ENCODE peak calls at places on chromosomes 13 and 19, in five cellular contexts. X is nephron progenitor cell, M is iPS-NIHi11, Z is NCI-H2029 treated with DMSO at 0.1 percent for 48 hours, F is LoVo. D is an unnamed sample.

GRCh38 chr13:39263033-39263432 is 224.8 kb downstream of the NHLRC3 start:
- DNase-seq in X (peak), M (peak), Z (peak), F (peak), D (peak)

GRCh38 chr19:39409207-39409885 is 2.7 kb downstream of the ZFP36 start:
- DNase-seq in X (peak), M (peak), Z (peak), F (peak), D (peak)

GRCh38 chr19:52170863-52171320 is 529 bp downstream of the ZNF836 start:
- DNase-seq in X (peak), M (peak), Z (no peak), F (no peak), D (peak)

GRCh38 chr13:100520936-100521765 is 67.4 kb downstream of the GGACT start:
- DNase-seq in X (peak), M (peak), Z (no peak), F (no peak), D (no peak)

GRCh38 chr13:40503966-40504591 is 162.4 kb downstream of the FOXO1 start:
- DNase-seq in X (no peak), M (no peak), Z (no peak), F (peak), D (peak)

GRCh38 chr19:51726049-51726448 is 2.3 kb upstream of the HAS1 start:
- DNase-seq in X (no peak), M (peak), Z (no peak), F (no peak), D (peak)

GRCh38 chr19:12985049-12985776 is 10.1 kb upstream of the NFIX start:
- DNase-seq in X (no peak), M (peak), Z (no peak), F (peak), D (peak)

GRCh38 chr13:90272356-90272755 is 1075.1 kb upstream of the MIR17HG start:
- DNase-seq in X (no peak), M (no peak), Z (no peak), F (no peak), D (peak)

GRCh38 chr19:1269478-1270167 is 491 bp downstream of the CIRBP start:
- DNase-seq in X (peak), M (peak), Z (peak), F (peak), D (peak)

GRCh38 chr13:102878491-102878890 is 32.7 kb downstream of the ERCC5 start:
- DNase-seq in X (no peak), M (no peak), Z (no peak), F (no peak), D (peak)

GRCh38 chr19:6032827-6033226 is 54.9 kb upstream of the RANBP3 start:
- DNase-seq in X (no peak), M (no peak), Z (no peak), F (no peak), D (no peak)

GRCh38 chr19:6588508-6589345 is 2.2 kb downstream of the CD70 start:
- DNase-seq in X (no peak), M (no peak), Z (no peak), F (no peak), D (no peak)

GRCh38 chr19:3184847-3185481 is 766 bp upstream of the NCLN start:
- DNase-seq in X (peak), M (no peak), Z (peak), F (peak), D (no peak)

D was measured in kidney tubule cell.